ENCODE peak calls at places on chromosomes 1 and 21, in five cellular contexts. One of them, this sample, is unnamed.

GRCh38 chr1:184954232-184954995 is 19.9 kb downstream of the NIBAN1 start:
- DNase-seq in neural progenitor cell: no peak
- DNase-seq in KG1: no peak
- DNase-seq in NCI-H2081: no peak
- DNase-seq in activated naive CD4-positive, alpha-beta T cell treated with anti-CD3 and anti-CD28 coated beads, Interleukin-2, amount 50 U/mL, for 16 hours: no peak
- DNase-seq in this sample: no peak

GRCh38 chr1:208917719-208918118 is 665.8 kb upstream of the CAMK1G start:
- DNase-seq in neural progenitor cell: no peak
- DNase-seq in KG1: no peak
- DNase-seq in NCI-H2081: no peak
- DNase-seq in activated naive CD4-positive, alpha-beta T cell treated with anti-CD3 and anti-CD28 coated beads, Interleukin-2, amount 50 U/mL, for 16 hours: no peak
- DNase-seq in this sample: no peak

GRCh38 chr1:1199961-1200875 is 6.2 kb downstream of the TNFRSF18 start:
- DNase-seq in neural progenitor cell: no peak
- DNase-seq in KG1: no peak
- DNase-seq in NCI-H2081: no peak
- DNase-seq in activated naive CD4-positive, alpha-beta T cell treated with anti-CD3 and anti-CD28 coated beads, Interleukin-2, amount 50 U/mL, for 16 hours: no peak
- DNase-seq in this sample: no peak

GRCh38 chr1:222896630-222897526 is 82.0 kb downstream of the DISP1 start:
- DNase-seq in neural progenitor cell: no peak
- DNase-seq in KG1: no peak
- DNase-seq in NCI-H2081: no peak
- DNase-seq in activated naive CD4-positive, alpha-beta T cell treated with anti-CD3 and anti-CD28 coated beads, Interleukin-2, amount 50 U/mL, for 16 hours: no peak
- DNase-seq in this sample: no peak

GRCh38 chr1:31955917-31956736 is 18.0 kb upstream of the PTP4A2 start:
- DNase-seq in neural progenitor cell: peak
- DNase-seq in KG1: peak
- DNase-seq in NCI-H2081: no peak
- DNase-seq in activated naive CD4-positive, alpha-beta T cell treated with anti-CD3 and anti-CD28 coated beads, Interleukin-2, amount 50 U/mL, for 16 hours: peak
- DNase-seq in this sample: no peak

GRCh38 chr1:67853704-67854103 is 20.4 kb upstream of the GNG12 start:
- DNase-seq in neural progenitor cell: peak
- DNase-seq in KG1: no peak
- DNase-seq in NCI-H2081: peak
- DNase-seq in activated naive CD4-positive, alpha-beta T cell treated with anti-CD3 and anti-CD28 coated beads, Interleukin-2, amount 50 U/mL, for 16 hours: no peak
- DNase-seq in this sample: peak

GRCh38 chr1:211327341-211327921 is 798 bp downstream of the TRAF5 start:
- DNase-seq in neural progenitor cell: peak
- DNase-seq in KG1: no peak
- DNase-seq in NCI-H2081: peak
- DNase-seq in activated naive CD4-positive, alpha-beta T cell treated with anti-CD3 and anti-CD28 coated beads, Interleukin-2, amount 50 U/mL, for 16 hours: peak
- DNase-seq in this sample: no peak

GRCh38 chr1:3186526-3186921 is 117.5 kb downstream of the PRDM16 start:
- DNase-seq in neural progenitor cell: peak
- DNase-seq in KG1: no peak
- DNase-seq in NCI-H2081: no peak
- DNase-seq in activated naive CD4-positive, alpha-beta T cell treated with anti-CD3 and anti-CD28 coated beads, Interleukin-2, amount 50 U/mL, for 16 hours: no peak
- DNase-seq in this sample: no peak

GRCh38 chr1:181364801-181365200 is 118.5 kb upstream of the CACNA1E start:
- DNase-seq in neural progenitor cell: no peak
- DNase-seq in KG1: no peak
- DNase-seq in NCI-H2081: no peak
- DNase-seq in activated naive CD4-positive, alpha-beta T cell treated with anti-CD3 and anti-CD28 coated beads, Interleukin-2, amount 50 U/mL, for 16 hours: no peak
- DNase-seq in this sample: no peak

GRCh38 chr1:52426391-52426790 is 22.0 kb downstream of the PRPF38A start:
- DNase-seq in neural progenitor cell: no peak
- DNase-seq in KG1: no peak
- DNase-seq in NCI-H2081: no peak
- DNase-seq in activated naive CD4-positive, alpha-beta T cell treated with anti-CD3 and anti-CD28 coated beads, Interleukin-2, amount 50 U/mL, for 16 hours: no peak
- DNase-seq in this sample: no peak

GRCh38 chr21:35932232-35932911 is 128.0 kb downstream of the SETD4 start:
- DNase-seq in neural progenitor cell: no peak
- DNase-seq in KG1: peak
- DNase-seq in NCI-H2081: no peak
- DNase-seq in activated naive CD4-positive, alpha-beta T cell treated with anti-CD3 and anti-CD28 coated beads, Interleukin-2, amount 50 U/mL, for 16 hours: peak
- DNase-seq in this sample: no peak

GRCh38 chr21:44286716-44287632 is 1.3 kb downstream of the AIRE start:
- DNase-seq in neural progenitor cell: no peak
- DNase-seq in KG1: no peak
- DNase-seq in NCI-H2081: no peak
- DNase-seq in activated naive CD4-positive, alpha-beta T cell treated with anti-CD3 and anti-CD28 coated beads, Interleukin-2, amount 50 U/mL, for 16 hours: no peak
- DNase-seq in this sample: no peak

GRCh38 chr21:38712076-38712475 is 93.7 kb upstream of the ETS2 start:
- DNase-seq in neural progenitor cell: peak
- DNase-seq in KG1: no peak
- DNase-seq in NCI-H2081: peak
- DNase-seq in activated naive CD4-positive, alpha-beta T cell treated with anti-CD3 and anti-CD28 coated beads, Interleukin-2, amount 50 U/mL, for 16 hours: no peak
- DNase-seq in this sample: no peak

GRCh38 chr1:115179397-115179835 is 90.1 kb upstream of the TSPAN2 start:
- DNase-seq in neural progenitor cell: no peak
- DNase-seq in KG1: no peak
- DNase-seq in NCI-H2081: no peak
- DNase-seq in activated naive CD4-positive, alpha-beta T cell treated with anti-CD3 and anti-CD28 coated beads, Interleukin-2, amount 50 U/mL, for 16 hours: no peak
- DNase-seq in this sample: no peak

GRCh38 chr1:183632964-183633363 is 2.6 kb downstream of the ARPC5 start:
- DNase-seq in neural progenitor cell: no peak
- DNase-seq in KG1: no peak
- DNase-seq in NCI-H2081: no peak
- DNase-seq in activated naive CD4-positive, alpha-beta T cell treated with anti-CD3 and anti-CD28 coated beads, Interleukin-2, amount 50 U/mL, for 16 hours: no peak
- DNase-seq in this sample: no peak

GRCh38 chr1:8009043-8010002 is 16.8 kb downstream of the ERRFI1 start:
- DNase-seq in neural progenitor cell: no peak
- DNase-seq in KG1: no peak
- DNase-seq in NCI-H2081: no peak
- DNase-seq in activated naive CD4-positive, alpha-beta T cell treated with anti-CD3 and anti-CD28 coated beads, Interleukin-2, amount 50 U/mL, for 16 hours: no peak
- DNase-seq in this sample: no peak

GRCh38 chr1:113415256-113416189 is 25.2 kb downstream of the MAGI3 start:
- DNase-seq in neural progenitor cell: no peak
- DNase-seq in KG1: no peak
- DNase-seq in NCI-H2081: no peak
- DNase-seq in activated naive CD4-positive, alpha-beta T cell treated with anti-CD3 and anti-CD28 coated beads, Interleukin-2, amount 50 U/mL, for 16 hours: no peak
- DNase-seq in this sample: no peak

GRCh38 chr1:192609110-192610079 is 26.6 kb upstream of the RGS13 start:
- DNase-seq in neural progenitor cell: no peak
- DNase-seq in KG1: peak
- DNase-seq in NCI-H2081: no peak
- DNase-seq in activated naive CD4-positive, alpha-beta T cell treated with anti-CD3 and anti-CD28 coated beads, Interleukin-2, amount 50 U/mL, for 16 hours: peak
- DNase-seq in this sample: no peak

GRCh38 chr1:222892137-222892763 is 77.4 kb downstream of the DISP1 start:
- DNase-seq in neural progenitor cell: no peak
- DNase-seq in KG1: no peak
- DNase-seq in NCI-H2081: no peak
- DNase-seq in activated naive CD4-positive, alpha-beta T cell treated with anti-CD3 and anti-CD28 coated beads, Interleukin-2, amount 50 U/mL, for 16 hours: no peak
- DNase-seq in this sample: no peak

GRCh38 chr1:110916669-110917306 is 43.8 kb downstream of the CD53 start:
- DNase-seq in neural progenitor cell: no peak
- DNase-seq in KG1: peak
- DNase-seq in NCI-H2081: no peak
- DNase-seq in activated naive CD4-positive, alpha-beta T cell treated with anti-CD3 and anti-CD28 coated beads, Interleukin-2, amount 50 U/mL, for 16 hours: no peak
- DNase-seq in this sample: no peak

GRCh38 chr1:201490708-201491131 is 16.2 kb downstream of the CSRP1 start:
- DNase-seq in neural progenitor cell: no peak
- DNase-seq in KG1: no peak
- DNase-seq in NCI-H2081: no peak
- DNase-seq in activated naive CD4-positive, alpha-beta T cell treated with anti-CD3 and anti-CD28 coated beads, Interleukin-2, amount 50 U/mL, for 16 hours: no peak
- DNase-seq in this sample: no peak

GRCh38 chr1:17877316-17877715 is 122.2 kb downstream of the ACTL8 start:
- DNase-seq in neural progenitor cell: no peak
- DNase-seq in KG1: no peak
- DNase-seq in NCI-H2081: no peak
- DNase-seq in activated naive CD4-positive, alpha-beta T cell treated with anti-CD3 and anti-CD28 coated beads, Interleukin-2, amount 50 U/mL, for 16 hours: no peak
- DNase-seq in this sample: no peak

GRCh38 chr1:152842556-152842955 is at the start of gene LCE6A:
- DNase-seq in neural progenitor cell: no peak
- DNase-seq in KG1: no peak
- DNase-seq in NCI-H2081: no peak
- DNase-seq in activated naive CD4-positive, alpha-beta T cell treated with anti-CD3 and anti-CD28 coated beads, Interleukin-2, amount 50 U/mL, for 16 hours: no peak
- DNase-seq in this sample: no peak

GRCh38 chr1:157025321-157025720 is 20.2 kb downstream of the ARHGEF11 start:
- DNase-seq in neural progenitor cell: no peak
- DNase-seq in KG1: no peak
- DNase-seq in NCI-H2081: no peak
- DNase-seq in activated naive CD4-positive, alpha-beta T cell treated with anti-CD3 and anti-CD28 coated beads, Interleukin-2, amount 50 U/mL, for 16 hours: no peak
- DNase-seq in this sample: no peak

GRCh38 chr1:224430511-224431113 is 4.0 kb downstream of the WDR26 start:
- DNase-seq in neural progenitor cell: no peak
- DNase-seq in KG1: peak
- DNase-seq in NCI-H2081: no peak
- DNase-seq in activated naive CD4-positive, alpha-beta T cell treated with anti-CD3 and anti-CD28 coated beads, Interleukin-2, amount 50 U/mL, for 16 hours: no peak
- DNase-seq in this sample: no peak

GRCh38 chr21:45330075-45330781 is 42.5 kb upstream of the POFUT2 start:
- DNase-seq in neural progenitor cell: no peak
- DNase-seq in KG1: no peak
- DNase-seq in NCI-H2081: no peak
- DNase-seq in activated naive CD4-positive, alpha-beta T cell treated with anti-CD3 and anti-CD28 coated beads, Interleukin-2, amount 50 U/mL, for 16 hours: peak
- DNase-seq in this sample: no peak

GRCh38 chr21:26843912-26844257 is 1.3 kb downstream of the ADAMTS1 start:
- DNase-seq in neural progenitor cell: peak
- DNase-seq in KG1: peak
- DNase-seq in NCI-H2081: no peak
- DNase-seq in activated naive CD4-positive, alpha-beta T cell treated with anti-CD3 and anti-CD28 coated beads, Interleukin-2, amount 50 U/mL, for 16 hours: no peak
- DNase-seq in this sample: peak

GRCh38 chr1:151984313-151984956 is 9.2 kb downstream of the S100A10 start:
- DNase-seq in neural progenitor cell: no peak
- DNase-seq in KG1: no peak
- DNase-seq in NCI-H2081: no peak
- DNase-seq in activated naive CD4-positive, alpha-beta T cell treated with anti-CD3 and anti-CD28 coated beads, Interleukin-2, amount 50 U/mL, for 16 hours: no peak
- DNase-seq in this sample: no peak

GRCh38 chr1:8629241-8630091 is 188.0 kb downstream of the RERE start:
- DNase-seq in neural progenitor cell: no peak
- DNase-seq in KG1: peak
- DNase-seq in NCI-H2081: peak
- DNase-seq in activated naive CD4-positive, alpha-beta T cell treated with anti-CD3 and anti-CD28 coated beads, Interleukin-2, amount 50 U/mL, for 16 hours: peak
- DNase-seq in this sample: no peak

GRCh38 chr1:26477446-26478152 is 5.4 kb downstream of the HMGN2 start:
- DNase-seq in neural progenitor cell: no peak
- DNase-seq in KG1: no peak
- DNase-seq in NCI-H2081: no peak
- DNase-seq in activated naive CD4-positive, alpha-beta T cell treated with anti-CD3 and anti-CD28 coated beads, Interleukin-2, amount 50 U/mL, for 16 hours: no peak
- DNase-seq in this sample: no peak

GRCh38 chr1:78792756-78793155 is 143.1 kb downstream of the IFI44 start:
- DNase-seq in neural progenitor cell: no peak
- DNase-seq in KG1: no peak
- DNase-seq in NCI-H2081: no peak
- DNase-seq in activated naive CD4-positive, alpha-beta T cell treated with anti-CD3 and anti-CD28 coated beads, Interleukin-2, amount 50 U/mL, for 16 hours: no peak
- DNase-seq in this sample: no peak

GRCh38 chr1:218380125-218380977 is 35.2 kb downstream of the TGFB2 start:
- DNase-seq in neural progenitor cell: no peak
- DNase-seq in KG1: no peak
- DNase-seq in NCI-H2081: no peak
- DNase-seq in activated naive CD4-positive, alpha-beta T cell treated with anti-CD3 and anti-CD28 coated beads, Interleukin-2, amount 50 U/mL, for 16 hours: no peak
- DNase-seq in this sample: no peak

GRCh38 chr1:40984066-40984465 is 4.6 kb downstream of the CTPS1 start:
- DNase-seq in neural progenitor cell: no peak
- DNase-seq in KG1: no peak
- DNase-seq in NCI-H2081: no peak
- DNase-seq in activated naive CD4-positive, alpha-beta T cell treated with anti-CD3 and anti-CD28 coated beads, Interleukin-2, amount 50 U/mL, for 16 hours: no peak
- DNase-seq in this sample: no peak

GRCh38 chr1:12595839-12596821 is 21.9 kb downstream of the DHRS3 start:
- DNase-seq in neural progenitor cell: peak
- DNase-seq in KG1: no peak
- DNase-seq in NCI-H2081: no peak
- DNase-seq in activated naive CD4-positive, alpha-beta T cell treated with anti-CD3 and anti-CD28 coated beads, Interleukin-2, amount 50 U/mL, for 16 hours: no peak
- DNase-seq in this sample: no peak

GRCh38 chr1:74811421-74812179 is 78.6 kb downstream of the TYW3 start:
- DNase-seq in neural progenitor cell: no peak
- DNase-seq in KG1: no peak
- DNase-seq in NCI-H2081: no peak
- DNase-seq in activated naive CD4-positive, alpha-beta T cell treated with anti-CD3 and anti-CD28 coated beads, Interleukin-2, amount 50 U/mL, for 16 hours: no peak
- DNase-seq in this sample: no peak

GRCh38 chr1:165476776-165477175 is 31.9 kb upstream of the RXRG start:
- DNase-seq in neural progenitor cell: no peak
- DNase-seq in KG1: no peak
- DNase-seq in NCI-H2081: no peak
- DNase-seq in activated naive CD4-positive, alpha-beta T cell treated with anti-CD3 and anti-CD28 coated beads, Interleukin-2, amount 50 U/mL, for 16 hours: no peak
- DNase-seq in this sample: no peak

GRCh38 chr1:248900637-248901036 is 5.4 kb upstream of the PGBD2 start:
- DNase-seq in neural progenitor cell: no peak
- DNase-seq in KG1: no peak
- DNase-seq in NCI-H2081: no peak
- DNase-seq in activated naive CD4-positive, alpha-beta T cell treated with anti-CD3 and anti-CD28 coated beads, Interleukin-2, amount 50 U/mL, for 16 hours: no peak
- DNase-seq in this sample: no peak